ENCODE peak calls at places on chromosome 9, in seven cellular contexts. X, G, J, H, B, N and L are unnamed samples.

GRCh38 chr9:18829858-18830257 is 203.2 kb downstream of the SAXO1 start:
- DNase-seq in H (no peak), N (no peak), J (no peak), B (peak), G (no peak), X (no peak), L (peak)

GRCh38 chr9:92728831-92729734 is 35.5 kb downstream of the BICD2 start:
- DNase-seq in X (peak), H (no peak), B (no peak), N (peak), G (peak), J (peak), L (no peak)

GRCh38 chr9:135971106-135971766 is 10.1 kb upstream of the UBAC1 start:
- DNase-seq in X (no peak), G (no peak), N (no peak), H (no peak), J (no peak), B (no peak), L (no peak)

GRCh38 chr9:81411961-81412360 is 277.4 kb downstream of the TLE1 start:
- DNase-seq in N (no peak), H (no peak), J (no peak), X (peak), G (no peak), B (no peak), L (peak)

GRCh38 chr9:112890106-112891081 is at the start of gene SLC46A2:
- DNase-seq in G (peak), H (no peak), X (peak), B (no peak), N (no peak), J (no peak), L (no peak)

GRCh38 chr9:99813739-99814138 is 7.9 kb upstream of the NR4A3 start:
- DNase-seq in B (no peak), X (no peak), H (no peak), N (no peak), G (no peak), J (no peak), L (no peak)

GRCh38 chr9:134268308-134268724 is 57.9 kb upstream of the RXRA start:
- DNase-seq in N (no peak), J (peak), B (no peak), H (peak), G (no peak), X (no peak), L (no peak)

GRCh38 chr9:92534199-92535159 is 1.3 kb downstream of the ECM2 start:
- DNase-seq in G (no peak), H (no peak), J (no peak), X (no peak), N (no peak), B (no peak), L (no peak)

GRCh38 chr9:116286287-116286686 is 132.7 kb downstream of the PAPPA start:
- DNase-seq in N (no peak), X (no peak), B (no peak), J (no peak), G (no peak), H (no peak), L (no peak)

GRCh38 chr9:31776471-31776870 is 608.0 kb upstream of the ACO1 start:
- DNase-seq in X (no peak), B (no peak), N (no peak), H (no peak), G (no peak), J (no peak), L (no peak)

GRCh38 chr9:7121055-7121454 is 363.3 kb downstream of the KDM4C start:
- DNase-seq in G (no peak), H (peak), J (no peak), X (no peak), N (no peak), B (no peak), L (no peak)

GRCh38 chr9:121640076-121640475 is 11.4 kb upstream of the DAB2IP start:
- DNase-seq in X (peak), N (peak), J (peak), G (peak), B (no peak), H (peak), L (no peak)

GRCh38 chr9:35552837-35553236 is 52.2 kb upstream of the TESK1 start:
- DNase-seq in J (no peak), H (no peak), G (no peak), X (peak), B (no peak), N (no peak), L (no peak)

GRCh38 chr9:93949694-93950449 is 5.3 kb downstream of the BARX1 start:
- DNase-seq in B (no peak), J (no peak), H (peak), G (no peak), X (no peak), N (no peak), L (peak)

GRCh38 chr9:124975131-124975530 is 34.2 kb upstream of the GOLGA1 start:
- DNase-seq in H (no peak), N (no peak), B (no peak), J (no peak), X (peak), G (no peak), L (no peak)

GRCh38 chr9:4148215-4148561 is 151.7 kb downstream of the GLIS3 start:
- DNase-seq in J (no peak), B (no peak), X (no peak), G (no peak), H (no peak), N (no peak), L (no peak)

GRCh38 chr9:85900504-85901201 is 40.3 kb upstream of the NAA35 start:
- DNase-seq in H (peak), J (no peak), X (peak), N (peak), G (peak), B (peak), L (no peak)